ENCODE peak calls at places on chromosomes 7 and 10, in six cellular contexts. Y is IMR-90, L is mesendoderm, K is neuronal stem cell, C is mesenchymal stem cell, N is H1. M is an unnamed sample.
A peak's percentile ranks its signal among the peaks of the same experiment; 100 is the strongest.

GRCh38 chr10:17394854-17395253 is 59.5 kb downstream of the ST8SIA6 start:
- DNase-seq in C (no peak), Y (no peak), N (no peak), L (no peak), K (no peak), M (no peak)

GRCh38 chr10:77179015-77179695 is 458.5 kb downstream of the KCNMA1 start:
- DNase-seq in Y (peak; percentile 94), L (peak; percentile 51), C (peak; percentile 68), N (no peak), K (no peak), M (peak; percentile 40)

GRCh38 chr10:24825551-24825950 is 101.9 kb upstream of the ARHGAP21 start:
- DNase-seq in K (no peak), N (no peak), L (no peak), Y (peak; percentile 69), C (peak; percentile 55), M (no peak)

GRCh38 chr10:33349273-33349672 is 14.8 kb upstream of the NRP1 start:
- DNase-seq in C (no peak), N (no peak), Y (no peak), L (no peak), K (no peak), M (no peak)

GRCh38 chr10:69662901-69663300 is 32.9 kb downstream of the FAM241B start:
- DNase-seq in K (no peak), L (no peak), Y (no peak), N (no peak), C (no peak), M (no peak)

GRCh38 chr7:94049615-94050014 is 45.5 kb upstream of the BET1 start:
- DNase-seq in C (no peak), L (peak; percentile 70), Y (no peak), K (no peak), N (no peak), M (no peak)

GRCh38 chr10:73894245-73894971 is 16.5 kb upstream of the PLAU start:
- DNase-seq in C (peak; percentile 92), L (no peak), Y (peak; percentile 85), K (no peak), N (no peak), M (no peak)

GRCh38 chr10:63396123-63396719 is 69.6 kb downstream of the JMJD1C start:
- DNase-seq in C (no peak), N (no peak), Y (no peak), L (no peak), K (no peak), M (no peak)

GRCh38 chr7:117036836-117037235 is 83.5 kb downstream of the ST7 start:
- DNase-seq in N (no peak), K (no peak), Y (no peak), L (no peak), C (no peak), M (no peak)

GRCh38 chr7:148882192-148882591 is 1.9 kb downstream of the EZH2 start:
- DNase-seq in L (no peak), N (no peak), Y (no peak), C (no peak), K (no peak), M (no peak)

GRCh38 chr10:78386495-78386894 is 352.8 kb downstream of the RPS24 start:
- DNase-seq in C (no peak), N (no peak), K (no peak), L (no peak), Y (no peak), M (no peak)

GRCh38 chr10:76297787-76298281 is 866.4 kb downstream of the LRMDA start:
- DNase-seq in L (no peak), K (no peak), Y (no peak), N (no peak), C (no peak), M (no peak)

GRCh38 chr7:156759579-156760202 is 119.1 kb downstream of the RNF32 start:
- DNase-seq in K (no peak), N (no peak), Y (no peak), C (no peak), L (no peak), M (no peak)

GRCh38 chr7:134935701-134936100 is 50.6 kb upstream of the AGBL3 start:
- DNase-seq in K (no peak), Y (peak; percentile 51), N (no peak), C (no peak), L (no peak), M (no peak)

GRCh38 chr10:96618648-96619047 is 31.8 kb upstream of the TM9SF3 start:
- DNase-seq in K (no peak), L (no peak), Y (no peak), C (no peak), N (no peak), M (no peak)

GRCh38 chr10:52491246-52492000 is 177.3 kb downstream of the DKK1 start:
- DNase-seq in Y (peak; percentile 53), N (no peak), C (peak; percentile 31), K (no peak), L (no peak), M (no peak)

GRCh38 chr10:79079490-79080355 is 11.0 kb downstream of the ZMIZ1 start:
- DNase-seq in N (no peak), Y (peak; percentile 71), L (peak; percentile 57), K (no peak), C (peak; percentile 90), M (no peak)

GRCh38 chr7:56110611-56111010 is 4.3 kb upstream of the CHCHD2 start:
- DNase-seq in L (no peak), Y (no peak), N (no peak), K (no peak), C (no peak), M (no peak)

GRCh38 chr7:56106108-56107073 is at the start of gene CHCHD2:
- DNase-seq in K (peak; percentile 82), Y (peak; percentile 99), C (peak; percentile 95), L (peak; percentile 99), N (peak; percentile 83), M (peak; percentile 39)

GRCh38 chr7:56107954-56108258 is 1.6 kb upstream of the CHCHD2 start:
- DNase-seq in Y (no peak), N (no peak), C (no peak), K (no peak), L (no peak), M (no peak)

GRCh38 chr7:56099653-56100052 is 6.6 kb downstream of the CHCHD2 start:
- DNase-seq in L (no peak), K (no peak), C (no peak), Y (no peak), N (no peak), M (no peak)

DNA sequence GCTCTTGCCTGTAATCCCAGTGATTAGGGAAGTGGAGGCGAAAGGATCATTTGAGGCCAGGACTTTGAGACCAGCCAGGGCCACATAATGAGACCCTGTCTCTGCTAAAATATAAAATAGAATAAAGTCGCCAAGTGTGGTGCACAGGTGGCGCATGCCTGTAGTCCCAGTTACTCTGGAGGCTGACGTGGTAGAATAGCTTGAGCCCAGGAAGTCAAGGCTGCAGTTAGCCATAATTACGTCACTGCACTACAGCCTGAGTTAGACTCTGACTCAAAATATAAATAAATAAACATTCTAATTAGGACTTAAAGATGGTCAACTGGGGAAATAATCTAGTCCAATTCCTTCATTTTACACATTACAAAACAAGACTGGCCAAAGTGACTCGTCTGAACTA is 768 bp downstream of the CHCHD2 start:
- DNase-seq in L (peak; percentile 31), N (no peak), C (peak; percentile 81), K (no peak), Y (peak; percentile 94), M (no peak)
- H3K18ac ChIP-seq in L (no peak overlapping the region), N (no peak overlapping the region), C (no peak overlapping the region), K (no peak overlapping the region), Y (no peak overlapping the region), M (no peak overlapping the region)

DNA sequence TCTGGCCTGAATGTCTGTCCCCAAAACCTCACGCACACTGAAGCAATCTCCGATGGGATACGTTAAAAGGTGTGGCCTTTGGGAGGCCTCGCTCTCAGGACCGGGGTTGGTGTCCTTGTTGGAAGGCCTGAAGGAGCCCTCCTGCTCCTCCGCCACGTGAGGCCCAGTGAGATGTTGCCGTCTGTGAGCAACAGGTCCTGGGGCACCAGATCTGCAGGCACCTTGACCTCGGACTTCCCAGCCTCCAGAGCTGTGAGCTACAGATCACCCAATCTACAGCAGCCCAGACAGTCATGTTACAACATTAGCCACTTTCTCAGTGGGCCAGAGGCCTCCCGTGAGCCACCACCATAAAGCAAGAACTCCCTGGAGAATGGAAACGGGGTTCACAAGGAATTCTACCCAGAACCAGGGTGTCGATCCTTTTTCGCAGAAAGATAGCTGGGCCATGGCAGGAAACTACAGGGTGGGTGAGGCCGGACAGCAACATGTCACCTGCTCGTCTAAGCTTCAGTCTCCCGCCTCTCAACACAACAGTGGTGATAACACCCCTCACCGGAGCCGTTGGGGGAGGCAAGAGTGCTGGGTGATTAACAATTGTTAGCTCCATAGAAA is 87.0 kb downstream of the DIP2C start:
- DNase-seq in C (no peak), Y (no peak), K (no peak), N (no peak), L (no peak), M (no peak)
- H3K18ac ChIP-seq in C (peak overlapping the region; percentile 44), Y (no peak overlapping the region), K (peak overlapping the region; percentile 35), N (no peak overlapping the region), L (no peak overlapping the region), M (no peak overlapping the region)

DNA sequence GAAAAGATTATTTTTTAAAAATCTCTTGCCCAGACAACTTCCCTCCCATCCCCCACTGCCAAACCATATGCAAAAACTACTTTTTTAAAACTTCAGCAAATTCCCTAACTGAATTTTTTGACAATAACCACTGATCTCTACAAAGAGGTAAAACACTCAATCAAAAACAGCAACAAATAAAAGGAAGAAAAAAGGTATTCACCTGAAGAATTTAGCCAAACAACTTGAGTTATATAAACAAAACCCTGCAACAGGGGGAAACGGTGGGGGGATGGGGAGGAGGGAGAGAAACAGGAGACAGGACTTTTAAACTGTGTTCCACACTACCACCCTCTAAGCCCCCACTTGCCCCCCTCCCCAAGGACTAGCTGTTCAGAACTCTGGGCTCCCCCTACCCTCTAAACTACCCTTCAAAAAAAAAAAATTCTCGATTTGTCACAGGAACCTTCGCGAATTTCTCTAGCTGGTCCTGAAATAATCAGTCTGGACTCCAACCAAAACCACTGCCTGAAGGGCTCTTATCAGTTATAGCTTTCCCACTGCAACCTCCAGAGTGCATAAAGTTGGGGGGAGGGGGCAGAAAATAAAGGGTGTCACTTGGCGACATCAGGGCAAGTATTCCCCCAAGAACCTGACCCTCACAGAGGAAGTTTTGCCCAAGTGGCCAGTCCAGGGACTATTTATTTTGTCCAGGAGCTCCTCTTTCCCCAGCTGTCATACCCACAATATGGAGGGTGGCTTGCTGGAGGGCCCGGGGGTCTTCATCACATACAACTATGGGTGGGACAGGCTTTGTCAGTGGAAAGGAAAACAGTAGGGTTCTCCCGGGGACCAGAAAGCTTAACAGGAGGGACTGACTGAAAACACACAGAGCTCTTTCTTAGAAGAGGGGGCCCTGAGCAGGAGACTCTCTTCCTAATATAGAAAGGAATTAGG is 1.4 kb downstream of the UBE2H start:
- DNase-seq in L (peak; percentile 53), K (peak; percentile 29), N (no peak), Y (no peak), C (peak; percentile 59), M (peak; percentile 32)
- H3K18ac ChIP-seq in L (peak overlapping the region; percentile 96), K (no peak overlapping the region), N (no peak overlapping the region), Y (peak overlapping the region; percentile 74), C (peak overlapping the region; percentile 95), M (no peak overlapping the region)

DNA sequence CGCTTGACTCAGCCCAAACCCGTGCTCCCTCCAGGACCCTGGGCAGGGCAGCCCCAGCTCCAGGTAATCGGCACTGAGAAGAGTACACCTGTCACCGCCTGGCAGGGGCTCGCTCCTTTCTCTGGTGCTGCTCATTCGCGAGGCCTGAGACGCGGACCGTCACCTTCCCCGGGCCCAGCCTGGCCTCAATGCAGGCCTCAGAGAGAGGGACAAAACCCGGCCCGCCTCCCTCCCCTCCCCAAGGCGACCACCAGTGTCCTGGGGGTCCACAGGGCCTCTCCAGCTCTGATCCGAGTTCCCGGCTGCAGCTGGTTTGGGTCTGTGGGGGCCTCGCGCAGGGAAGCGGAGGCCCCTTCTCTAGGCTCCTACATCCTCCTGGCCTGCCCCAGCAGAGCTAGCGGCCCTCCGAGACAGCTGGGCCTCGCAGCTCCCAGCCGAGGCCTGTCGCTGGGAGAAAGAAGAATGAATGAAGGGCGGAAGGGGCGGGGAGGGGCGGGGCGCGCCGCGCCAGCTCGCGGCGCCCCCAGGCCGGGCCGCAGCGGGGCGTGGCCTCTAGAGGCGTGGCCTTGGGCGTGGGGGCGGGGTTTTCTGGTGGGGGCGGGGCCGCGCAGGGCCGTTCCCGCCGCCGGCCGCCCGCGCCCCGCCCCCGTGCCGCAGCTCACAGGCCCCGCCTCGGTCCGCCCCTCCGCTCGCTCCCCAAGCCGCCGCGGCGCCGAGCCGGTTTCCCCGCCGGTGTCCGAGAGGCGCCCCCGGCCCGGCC is at the start of gene LIMK1:
- DNase-seq in C (peak; percentile 85), N (no peak), Y (peak; percentile 79), L (peak; percentile 87), K (peak; percentile 84), M (peak; percentile 90)
- H3K18ac ChIP-seq in C (peak within 1 kb of the TSS; percentile 93), N (peak within 1 kb of the TSS; percentile 78), Y (peak within 1 kb of the TSS; percentile 36), L (peak within 1 kb of the TSS; percentile 97), K (peak within 1 kb of the TSS; percentile 92), M (peak within 1 kb of the TSS; percentile 77)

M was measured in H9.